ENCODE peak calls at places on chromosomes 3 and 15, in seven cellular contexts. Q is WTC11; B is H7; T is activated T-helper 1 cell treated with anti-CD3 and anti-CD28 coated beads, Interleukin-2, amount 50 U/mL, for 16 hours; I is CD8-positive, alpha-beta T cell; R is central memory CD4-positive, alpha-beta T cell; Z is stimulated activated CD4-positive, alpha-beta T cell treated with anti-CD3 and anti-CD28 coated beads, Interleukin-15, amount 100 ng/mL, for 24 hours. F is an unnamed sample.
A peak's percentile ranks its signal among the peaks of the same experiment; 100 is the strongest.

GRCh38 chr3:170751083-170751893 is 118.7 kb downstream of the RPL22L1 start:
- DNase-seq in Q (no peak), B (no peak), T (no peak), I (no peak), R (no peak), Z (no peak), F (peak; percentile 10)

GRCh38 chr3:170330366-170330765 is 27.1 kb upstream of the SKIL start:
- DNase-seq in Q (no peak), B (no peak), T (no peak), I (no peak), R (no peak), Z (peak; percentile 25), F (no peak)

GRCh38 chr3:94024385-94024784 is 4.0 kb downstream of the STX19 start:
- DNase-seq in Q (no peak), B (no peak), T (no peak), I (no peak), R (no peak), Z (no peak), F (no peak)

GRCh38 chr3:33383951-33384350 is 56.3 kb downstream of the UBP1 start:
- DNase-seq in Q (no peak), B (no peak), T (no peak), I (no peak), R (no peak), Z (no peak), F (no peak)

GRCh38 chr15:51499379-51499976 is 123.1 kb downstream of the DMXL2 start:
- DNase-seq in Q (no peak), B (peak; percentile 54), T (no peak), I (no peak), R (no peak), Z (no peak), F (no peak)

GRCh38 chr15:81001180-81002003 is 669 bp downstream of the TLNRD1 start:
- DNase-seq in Q (peak; percentile 63), B (peak; percentile 84), T (peak; percentile 10), I (peak; percentile 63), R (peak; percentile 46), Z (peak; percentile 58), F (peak; percentile 29)

GRCh38 chr3:45646051-45646585 is 43.1 kb upstream of the SACM1L start:
- DNase-seq in Q (no peak), B (no peak), T (no peak), I (no peak), R (no peak), Z (no peak), F (no peak)

GRCh38 chr15:78979456-78980320 is 34.8 kb upstream of the CTSH start:
- DNase-seq in Q (peak; percentile 71), B (peak; percentile 91), T (no peak), I (peak; percentile 52), R (peak; percentile 24), Z (peak; percentile 51), F (peak; percentile 56)

GRCh38 chr15:67505675-67506572 is 15.0 kb upstream of the C15orf61 start:
- DNase-seq in Q (no peak), B (no peak), T (no peak), I (no peak), R (no peak), Z (no peak), F (no peak)

GRCh38 chr15:50259276-50259675 is 6.2 kb downstream of the HDC start:
- DNase-seq in Q (no peak), B (no peak), T (no peak), I (no peak), R (no peak), Z (no peak), F (no peak)

GRCh38 chr3:138426211-138426610 is 8.2 kb upstream of the ESYT3 start:
- DNase-seq in Q (no peak), B (no peak), T (no peak), I (no peak), R (no peak), Z (no peak), F (no peak)

GRCh38 chr3:113834983-113835382 is 3.6 kb upstream of the GRAMD1C start:
- DNase-seq in Q (no peak), B (no peak), T (no peak), I (no peak), R (no peak), Z (no peak), F (no peak)

GRCh38 chr3:171345112-171345843 is 114.9 kb downstream of the TNIK start:
- DNase-seq in Q (no peak), B (no peak), T (no peak), I (no peak), R (no peak), Z (no peak), F (no peak)

GRCh38 chr15:74769463-74770025 is 12.3 kb upstream of the CSK start:
- DNase-seq in Q (no peak), B (no peak), T (no peak), I (no peak), R (no peak), Z (no peak), F (no peak)

GRCh38 chr3:32009101-32009500 is 27.6 kb downstream of the ZNF860 start:
- DNase-seq in Q (no peak), B (no peak), T (no peak), I (no peak), R (no peak), Z (no peak), F (no peak)

GRCh38 chr15:51307811-51308210 is 30.6 kb downstream of the CYP19A1 start:
- DNase-seq in Q (no peak), B (no peak), T (no peak), I (no peak), R (no peak), Z (no peak), F (no peak)

GRCh38 chr15:82709081-82709420 is 624 bp downstream of the AP3B2 start:
- DNase-seq in Q (peak; percentile 73), B (no peak), T (no peak), I (no peak), R (no peak), Z (no peak), F (no peak)

GRCh38 chr3:9841015-9841414 is 2.8 kb downstream of the RPUSD3 start:
- DNase-seq in Q (no peak), B (no peak), T (no peak), I (no peak), R (no peak), Z (no peak), F (no peak)

GRCh38 chr3:166296179-166296783 is 459.1 kb upstream of the BCHE start:
- DNase-seq in Q (no peak), B (no peak), T (no peak), I (no peak), R (no peak), Z (no peak), F (no peak)

F was measured in NCI-H774.